ENCODE peak calls at places on chromosome 5, in four cellular contexts. P is stomach, D is fibroblast of mammary gland, Z is psoas muscle. H is an unnamed sample.

GRCh38 chr5:65334077-65334476 is 147.6 kb downstream of the ADAMTS6 start:
- DNase-seq in P (peak), D (no peak), Z (no peak), H (no peak)

GRCh38 chr5:56090793-56091460 is 96.2 kb upstream of the IL6ST start:
- DNase-seq in P (no peak), D (no peak), Z (no peak), H (no peak)

GRCh38 chr5:88119535-88119934 is 149.1 kb downstream of the TMEM161B start:
- DNase-seq in P (no peak), D (no peak), Z (no peak), H (no peak)

GRCh38 chr5:140591747-140592372 is 27.2 kb downstream of the SLC35A4 start:
- DNase-seq in P (no peak), D (peak), Z (no peak), H (no peak)

GRCh38 chr5:74342948-74343682 is 297.4 kb downstream of the ENC1 start:
- DNase-seq in P (no peak), D (peak), Z (no peak), H (no peak)

GRCh38 chr5:32852535-32852934 is 141.4 kb downstream of the NPR3 start:
- DNase-seq in P (no peak), D (peak), Z (peak), H (peak)

GRCh38 chr5:26329562-26330189 is 708.7 kb downstream of the CDH9 start:
- DNase-seq in P (no peak), D (peak), Z (no peak), H (no peak)

GRCh38 chr5:37979559-37979958 is 139.7 kb upstream of the GDNF start:
- DNase-seq in P (no peak), D (no peak), Z (no peak), H (no peak)

GRCh38 chr5:68432682-68433081 is 217.1 kb downstream of the PIK3R1 start:
- DNase-seq in P (no peak), D (no peak), Z (no peak), H (no peak)

GRCh38 chr5:53616939-53617549 is 56.6 kb downstream of the NDUFS4 start:
- DNase-seq in P (no peak), D (peak), Z (no peak), H (no peak)

GRCh38 chr5:8952147-8952546 is 593.7 kb downstream of the SEMA5A start:
- DNase-seq in P (no peak), D (no peak), Z (no peak), H (no peak)

GRCh38 chr5:140228364-140228837 is 53.4 kb downstream of the CYSTM1 start:
- DNase-seq in P (peak), D (no peak), Z (no peak), H (no peak)

GRCh38 chr5:147863409-147864194 is 14.9 kb upstream of the SCGB3A2 start:
- DNase-seq in P (no peak), D (no peak), Z (no peak), H (no peak)

GRCh38 chr5:85000671-85001070 is 616.0 kb upstream of the EDIL3 start:
- DNase-seq in P (no peak), D (peak), Z (no peak), H (no peak)

GRCh38 chr5:5755888-5756287 is 333.4 kb downstream of the ICE1 start:
- DNase-seq in P (no peak), D (no peak), Z (no peak), H (no peak)

GRCh38 chr5:178069909-178070308 is 43.4 kb upstream of the N4BP3 start:
- DNase-seq in P (no peak), D (peak), Z (no peak), H (no peak)

GRCh38 chr5:44983006-44983405 is 174.3 kb downstream of the MRPS30 start:
- DNase-seq in P (no peak), D (peak), Z (no peak), H (no peak)

GRCh38 chr5:151101746-151102145 is 20.9 kb upstream of the TNIP1 start:
- DNase-seq in P (peak), D (no peak), Z (no peak), H (no peak)

GRCh38 chr5:120803282-120803681 is 339.2 kb downstream of the PRR16 start:
- DNase-seq in P (no peak), D (peak), Z (no peak), H (no peak)

GRCh38 chr5:101364469-101364868 is 461.4 kb upstream of the ST8SIA4 start:
- DNase-seq in P (no peak), D (peak), Z (no peak), H (no peak)

GRCh38 chr5:131488463-131488862 is 146.6 kb downstream of the RAPGEF6 start:
- DNase-seq in P (no peak), D (peak), Z (no peak), H (no peak)

GRCh38 chr5:56128166-56128565 is 105.0 kb downstream of the ANKRD55 start:
- DNase-seq in P (peak), D (no peak), Z (no peak), H (no peak)

GRCh38 chr5:23820764-23821471 is 313.5 kb downstream of the PRDM9 start:
- DNase-seq in P (no peak), D (peak), Z (no peak), H (no peak)

GRCh38 chr5:32572778-32573480 is 12.4 kb upstream of the SUB1 start:
- DNase-seq in P (no peak), D (no peak), Z (no peak), H (no peak)

GRCh38 chr5:143376911-143377838 is 26.3 kb downstream of the NR3C1 start:
- DNase-seq in P (no peak), D (peak), Z (no peak), H (no peak)

GRCh38 chr5:7927466-7928375 is 58.8 kb downstream of the MTRR start:
- DNase-seq in P (peak), D (peak), Z (no peak), H (no peak)

GRCh38 chr5:134948929-134949328 is 18.8 kb upstream of the CATSPER3 start:
- DNase-seq in P (no peak), D (peak), Z (peak), H (no peak)

GRCh38 chr5:95835682-95836405 is 13.3 kb upstream of the GLRX start:
- DNase-seq in P (no peak), D (no peak), Z (peak), H (peak)

GRCh38 chr5:19855929-19856328 is 132.1 kb downstream of the CDH18 start:
- DNase-seq in P (no peak), D (no peak), Z (no peak), H (no peak)

GRCh38 chr5:101370240-101370639 is 467.2 kb upstream of the ST8SIA4 start:
- DNase-seq in P (no peak), D (peak), Z (no peak), H (no peak)

GRCh38 chr5:179534431-179534830 is 15.9 kb upstream of the RUFY1 start:
- DNase-seq in P (no peak), D (no peak), Z (no peak), H (no peak)
- H3K4me3 ChIP-seq in P (no peak), D (no peak), Z (no peak), H (no peak)

GRCh38 chr5:91033370-91033769 is 349.7 kb downstream of the ARRDC3 start:
- DNase-seq in P (no peak), D (no peak), Z (no peak), H (no peak)

GRCh38 chr5:91042856-91043255 is 340.3 kb downstream of the ARRDC3 start:
- DNase-seq in P (no peak), D (no peak), Z (no peak), H (no peak)

GRCh38 chr5:91042225-91042624 is 340.9 kb downstream of the ARRDC3 start:
- DNase-seq in P (no peak), D (no peak), Z (no peak), H (no peak)

DNA sequence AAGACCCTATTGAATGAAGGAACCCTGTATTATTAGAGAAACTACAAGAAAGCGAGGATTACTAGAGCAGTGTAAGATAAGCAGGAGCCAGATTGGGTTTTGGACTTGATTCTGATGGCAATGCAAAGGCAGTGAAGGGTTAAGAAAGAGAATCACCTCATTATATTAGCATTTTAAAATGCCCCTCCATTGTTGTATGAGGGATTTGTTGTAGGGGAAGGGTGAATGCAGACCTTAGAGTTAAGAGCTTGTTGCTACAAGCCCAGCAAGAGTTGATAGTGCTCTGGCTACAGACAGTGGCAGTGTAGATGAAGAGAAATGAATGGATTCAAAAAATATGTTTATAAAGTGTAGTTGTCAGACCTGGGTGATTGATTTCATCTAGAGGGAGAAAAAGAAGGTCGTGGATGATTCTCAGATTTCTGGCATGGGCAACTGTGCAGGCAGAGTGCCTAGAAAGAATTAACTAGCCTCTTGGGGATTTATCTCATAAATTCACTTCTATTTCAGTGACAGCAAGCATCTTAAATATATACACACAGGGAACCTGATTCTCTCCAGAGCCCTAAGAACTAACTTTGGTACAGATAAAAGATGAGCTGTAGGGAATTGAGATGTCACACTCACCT is 344.8 kb downstream of the ARRDC3 start:
- DNase-seq in P (no peak), D (peak), Z (no peak), H (no peak)
- H3K4me3 ChIP-seq in P (no peak), D (no peak), Z (no peak), H (no peak)

GRCh38 chr5:102666164-102666951 is 88.7 kb upstream of the PAM start:
- DNase-seq in P (no peak), D (peak), Z (no peak), H (no peak)
- H3K4me3 ChIP-seq in P (no peak), D (no peak), Z (no peak), H (no peak)

DNA sequence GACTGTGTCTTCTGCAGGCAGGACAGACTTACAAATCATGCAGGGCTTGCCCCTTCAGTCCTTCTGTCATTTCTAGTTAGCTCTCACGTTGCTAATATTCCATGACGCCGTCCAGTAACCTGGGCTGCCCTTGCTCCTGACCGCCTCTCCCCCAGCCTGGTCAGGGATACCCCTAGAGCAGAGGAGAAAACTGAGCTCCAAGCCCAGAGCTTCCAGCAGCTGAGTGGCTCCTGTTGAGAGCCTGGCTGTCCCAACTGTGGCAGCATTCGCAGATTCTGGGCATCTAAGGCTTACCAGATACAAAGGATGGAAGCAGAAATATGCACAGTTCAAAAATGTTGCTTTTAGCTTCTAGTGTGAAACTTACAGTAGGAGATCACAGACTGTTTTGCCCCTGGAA is 185.2 kb downstream of the CD180 start:
- DNase-seq in P (no peak), D (no peak), Z (no peak), H (no peak)
- H3K4me3 ChIP-seq in P (no peak), D (no peak), Z (peak), H (no peak)

GRCh38 chr5:91384671-91385430 is 1.7 kb upstream of the ARRDC3 start:
- DNase-seq in P (peak), D (peak), Z (no peak), H (no peak)
- H3K4me3 ChIP-seq in P (no peak), D (peak), Z (peak), H (no peak)